ENCODE peak calls at places on chromosomes 11 and 22, in seven cellular contexts. One of them, this sample, is unnamed.

GRCh38 chr11:111663820-111664219 is 61.6 kb downstream of the SIK2 start:
- DNase-seq in retinal pigment epithelial cell: peak; percentile 62
- DNase-seq in AG04449: no peak
- DNase-seq in fibroblast of lung: no peak
- DNase-seq in glutamatergic neuron: no peak
- DNase-seq in A549: no peak
- DNase-seq in endothelial cell of umbilical vein: peak; percentile 56
- DNase-seq in this sample: no peak

GRCh38 chr11:93935826-93936225 is 85.3 kb upstream of the HEPHL1 start:
- DNase-seq in retinal pigment epithelial cell: no peak
- DNase-seq in AG04449: no peak
- DNase-seq in fibroblast of lung: no peak
- DNase-seq in glutamatergic neuron: no peak
- DNase-seq in A549: no peak
- DNase-seq in endothelial cell of umbilical vein: no peak
- DNase-seq in this sample: no peak

GRCh38 chr22:46067159-46068111 is 82.9 kb upstream of the PPARA start:
- DNase-seq in retinal pigment epithelial cell: no peak
- DNase-seq in AG04449: no peak
- DNase-seq in fibroblast of lung: peak; percentile 66
- DNase-seq in glutamatergic neuron: peak; percentile 9
- DNase-seq in A549: no peak
- DNase-seq in endothelial cell of umbilical vein: peak; percentile 62
- DNase-seq in this sample: no peak

GRCh38 chr11:111766834-111767142 is 599 bp upstream of the PPP2R1B start:
- DNase-seq in retinal pigment epithelial cell: no peak
- DNase-seq in AG04449: no peak
- DNase-seq in fibroblast of lung: no peak
- DNase-seq in glutamatergic neuron: no peak
- DNase-seq in A549: no peak
- DNase-seq in endothelial cell of umbilical vein: no peak
- DNase-seq in this sample: no peak

GRCh38 chr22:44157916-44158618 is 22.7 kb upstream of the PARVG start:
- DNase-seq in retinal pigment epithelial cell: no peak
- DNase-seq in AG04449: no peak
- DNase-seq in fibroblast of lung: no peak
- DNase-seq in glutamatergic neuron: no peak
- DNase-seq in A549: no peak
- DNase-seq in endothelial cell of umbilical vein: no peak
- DNase-seq in this sample: no peak

GRCh38 chr11:95512682-95513081 is 276.9 kb downstream of the FAM76B start:
- DNase-seq in retinal pigment epithelial cell: peak; percentile 43
- DNase-seq in AG04449: peak; percentile 81
- DNase-seq in fibroblast of lung: peak; percentile 96
- DNase-seq in glutamatergic neuron: no peak
- DNase-seq in A549: peak; percentile 77
- DNase-seq in endothelial cell of umbilical vein: peak; percentile 41
- DNase-seq in this sample: peak; percentile 91

GRCh38 chr22:41216984-41217383 is 11.9 kb downstream of the L3MBTL2 start:
- DNase-seq in retinal pigment epithelial cell: no peak
- DNase-seq in AG04449: no peak
- DNase-seq in fibroblast of lung: peak; percentile 37
- DNase-seq in glutamatergic neuron: no peak
- DNase-seq in A549: no peak
- DNase-seq in endothelial cell of umbilical vein: no peak
- DNase-seq in this sample: no peak

GRCh38 chr22:32142600-32142999 is 16.5 kb downstream of the C22orf42 start:
- DNase-seq in retinal pigment epithelial cell: no peak
- DNase-seq in AG04449: no peak
- DNase-seq in fibroblast of lung: no peak
- DNase-seq in glutamatergic neuron: no peak
- DNase-seq in A549: no peak
- DNase-seq in endothelial cell of umbilical vein: no peak
- DNase-seq in this sample: no peak

GRCh38 chr11:71139516-71140205 is 112.7 kb downstream of the SHANK2 start:
- DNase-seq in retinal pigment epithelial cell: peak; percentile 53
- DNase-seq in AG04449: no peak
- DNase-seq in fibroblast of lung: peak; percentile 9
- DNase-seq in glutamatergic neuron: no peak
- DNase-seq in A549: no peak
- DNase-seq in endothelial cell of umbilical vein: no peak
- DNase-seq in this sample: peak; percentile 21

GRCh38 chr22:42708393-42708792 is 12.3 kb downstream of the A4GALT start:
- DNase-seq in retinal pigment epithelial cell: no peak
- DNase-seq in AG04449: no peak
- DNase-seq in fibroblast of lung: no peak
- DNase-seq in glutamatergic neuron: no peak
- DNase-seq in A549: no peak
- DNase-seq in endothelial cell of umbilical vein: no peak
- DNase-seq in this sample: no peak

GRCh38 chr22:25404556-25404922 is 159.9 kb upstream of the GRK3 start:
- DNase-seq in retinal pigment epithelial cell: no peak
- DNase-seq in AG04449: no peak
- DNase-seq in fibroblast of lung: no peak
- DNase-seq in glutamatergic neuron: no peak
- DNase-seq in A549: no peak
- DNase-seq in endothelial cell of umbilical vein: no peak
- DNase-seq in this sample: no peak

GRCh38 chr11:114196994-114197702 is 99.1 kb upstream of the NNMT start:
- DNase-seq in retinal pigment epithelial cell: no peak
- DNase-seq in AG04449: no peak
- DNase-seq in fibroblast of lung: peak; percentile 44
- DNase-seq in glutamatergic neuron: no peak
- DNase-seq in A549: no peak
- DNase-seq in endothelial cell of umbilical vein: no peak
- DNase-seq in this sample: no peak

GRCh38 chr11:110947100-110947499 is 234.9 kb upstream of the ARHGAP20 start:
- DNase-seq in retinal pigment epithelial cell: no peak
- DNase-seq in AG04449: no peak
- DNase-seq in fibroblast of lung: no peak
- DNase-seq in glutamatergic neuron: no peak
- DNase-seq in A549: no peak
- DNase-seq in endothelial cell of umbilical vein: no peak
- DNase-seq in this sample: no peak

GRCh38 chr11:117643606-117644300 is 153.3 kb downstream of the DSCAML1 start:
- DNase-seq in retinal pigment epithelial cell: no peak
- DNase-seq in AG04449: no peak
- DNase-seq in fibroblast of lung: no peak
- DNase-seq in glutamatergic neuron: no peak
- DNase-seq in A549: no peak
- DNase-seq in endothelial cell of umbilical vein: no peak
- DNase-seq in this sample: no peak

GRCh38 chr11:34356576-34356917 is 1.3 kb downstream of the ABTB2 start:
- DNase-seq in retinal pigment epithelial cell: no peak
- DNase-seq in AG04449: no peak
- DNase-seq in fibroblast of lung: peak; percentile 47
- DNase-seq in glutamatergic neuron: peak; percentile 59
- DNase-seq in A549: peak; percentile 62
- DNase-seq in endothelial cell of umbilical vein: peak; percentile 8
- DNase-seq in this sample: no peak

GRCh38 chr11:67502328-67502979 is 2.7 kb downstream of the PITPNM1 start:
- DNase-seq in retinal pigment epithelial cell: no peak
- DNase-seq in AG04449: no peak
- DNase-seq in fibroblast of lung: no peak
- DNase-seq in glutamatergic neuron: no peak
- DNase-seq in A549: no peak
- DNase-seq in endothelial cell of umbilical vein: no peak
- DNase-seq in this sample: no peak

GRCh38 chr11:130209128-130209932 is 49.7 kb downstream of the ST14 start:
- DNase-seq in retinal pigment epithelial cell: no peak
- DNase-seq in AG04449: no peak
- DNase-seq in fibroblast of lung: no peak
- DNase-seq in glutamatergic neuron: no peak
- DNase-seq in A549: no peak
- DNase-seq in endothelial cell of umbilical vein: no peak
- DNase-seq in this sample: no peak

GRCh38 chr11:128190312-128190711 is 397.0 kb downstream of the ETS1 start:
- DNase-seq in retinal pigment epithelial cell: no peak
- DNase-seq in AG04449: no peak
- DNase-seq in fibroblast of lung: no peak
- DNase-seq in glutamatergic neuron: no peak
- DNase-seq in A549: no peak
- DNase-seq in endothelial cell of umbilical vein: no peak
- DNase-seq in this sample: no peak

GRCh38 chr11:72007089-72007476 is 8.4 kb downstream of the IL18BP start:
- DNase-seq in retinal pigment epithelial cell: no peak
- DNase-seq in AG04449: no peak
- DNase-seq in fibroblast of lung: no peak
- DNase-seq in glutamatergic neuron: no peak
- DNase-seq in A549: no peak
- DNase-seq in endothelial cell of umbilical vein: no peak
- DNase-seq in this sample: no peak

GRCh38 chr11:119363874-119364590 is 17.5 kb downstream of the USP2 start:
- DNase-seq in retinal pigment epithelial cell: no peak
- DNase-seq in AG04449: no peak
- DNase-seq in fibroblast of lung: no peak
- DNase-seq in glutamatergic neuron: peak; percentile 70
- DNase-seq in A549: no peak
- DNase-seq in endothelial cell of umbilical vein: peak; percentile 39
- DNase-seq in this sample: no peak

GRCh38 chr22:25644122-25644521 is 79.6 kb downstream of the GRK3 start:
- DNase-seq in retinal pigment epithelial cell: no peak
- DNase-seq in AG04449: no peak
- DNase-seq in fibroblast of lung: no peak
- DNase-seq in glutamatergic neuron: no peak
- DNase-seq in A549: no peak
- DNase-seq in endothelial cell of umbilical vein: no peak
- DNase-seq in this sample: no peak

GRCh38 chr11:128210148-128210940 is 377.0 kb downstream of the ETS1 start:
- DNase-seq in retinal pigment epithelial cell: peak; percentile 98
- DNase-seq in AG04449: peak; percentile 93
- DNase-seq in fibroblast of lung: peak; percentile 92
- DNase-seq in glutamatergic neuron: no peak
- DNase-seq in A549: peak; percentile 97
- DNase-seq in endothelial cell of umbilical vein: peak; percentile 98
- DNase-seq in this sample: peak; percentile 95

GRCh38 chr11:20161923-20162322 is 1.6 kb upstream of the DBX1 start:
- DNase-seq in retinal pigment epithelial cell: no peak
- DNase-seq in AG04449: no peak
- DNase-seq in fibroblast of lung: no peak
- DNase-seq in glutamatergic neuron: no peak
- DNase-seq in A549: no peak
- DNase-seq in endothelial cell of umbilical vein: no peak
- DNase-seq in this sample: no peak

GRCh38 chr11:119481021-119481666 is 58.2 kb upstream of the THY1 start:
- DNase-seq in retinal pigment epithelial cell: no peak
- DNase-seq in AG04449: peak; percentile 90
- DNase-seq in fibroblast of lung: peak; percentile 95
- DNase-seq in glutamatergic neuron: peak; percentile 98
- DNase-seq in A549: peak; percentile 86
- DNase-seq in endothelial cell of umbilical vein: peak; percentile 60
- DNase-seq in this sample: peak; percentile 96

DNA sequence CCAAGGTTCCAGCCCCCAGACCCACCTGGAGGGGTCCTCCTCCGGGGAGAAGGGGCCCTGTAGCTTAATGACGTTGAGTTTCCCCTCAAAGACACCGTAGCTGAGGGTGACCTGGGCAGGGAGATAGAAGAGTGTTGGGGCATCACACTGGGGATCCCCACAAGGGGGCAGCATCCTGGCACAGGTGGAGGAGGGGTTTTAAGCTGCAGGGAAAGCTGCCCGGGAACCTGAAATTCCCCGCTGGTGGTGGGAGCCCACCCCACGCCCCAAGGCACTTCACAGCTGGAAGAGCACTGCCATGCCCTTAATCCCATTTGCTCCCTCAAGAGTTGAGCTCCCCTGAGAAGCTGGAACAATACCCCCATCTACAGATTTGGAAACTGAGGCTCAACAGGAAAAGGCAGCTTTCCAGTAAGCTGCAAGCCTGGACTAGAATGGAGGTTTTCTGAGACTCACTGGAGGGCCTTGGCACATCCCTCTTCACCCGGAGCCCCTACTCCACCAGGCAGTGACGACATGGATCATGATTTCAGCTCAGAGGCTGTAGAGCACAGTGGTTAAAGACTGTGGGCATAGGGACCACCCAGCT is 13.7 kb downstream of the MFNG start:
- DNase-seq in retinal pigment epithelial cell: no peak
- DNase-seq in AG04449: no peak
- DNase-seq in fibroblast of lung: peak; percentile 23
- DNase-seq in glutamatergic neuron: peak; percentile 59
- DNase-seq in A549: peak; percentile 55
- DNase-seq in endothelial cell of umbilical vein: no peak
- DNase-seq in this sample: peak; percentile 58
- TF ChIP-seq CTCF in retinal pigment epithelial cell: peak; percentile 78
- TF ChIP-seq CTCF in AG04449: peak; percentile 61
- TF ChIP-seq CTCF in fibroblast of lung: peak; percentile 62
- TF ChIP-seq CTCF in glutamatergic neuron: peak; percentile 58
- TF ChIP-seq CTCF in A549: peak; percentile 55
- TF ChIP-seq CTCF in endothelial cell of umbilical vein: peak; percentile 49
- TF ChIP-seq CTCF in this sample: peak; percentile 69

GRCh38 chr11:3197044-3197715 is 21.4 kb downstream of the MRGPRG start:
- DNase-seq in retinal pigment epithelial cell: no peak
- DNase-seq in AG04449: no peak
- DNase-seq in fibroblast of lung: no peak
- DNase-seq in glutamatergic neuron: no peak
- DNase-seq in A549: no peak
- DNase-seq in endothelial cell of umbilical vein: no peak
- DNase-seq in this sample: no peak
- TF ChIP-seq CTCF in retinal pigment epithelial cell: no peak
- TF ChIP-seq CTCF in AG04449: no peak
- TF ChIP-seq CTCF in fibroblast of lung: no peak
- TF ChIP-seq CTCF in glutamatergic neuron: no peak
- TF ChIP-seq CTCF in A549: no peak
- TF ChIP-seq CTCF in endothelial cell of umbilical vein: no peak
- TF ChIP-seq CTCF in this sample: no peak

GRCh38 chr11:133830931-133831907 is 14.1 kb downstream of the SPATA19 start:
- DNase-seq in retinal pigment epithelial cell: no peak
- DNase-seq in AG04449: no peak
- DNase-seq in fibroblast of lung: no peak
- DNase-seq in glutamatergic neuron: peak; percentile 52
- DNase-seq in A549: no peak
- DNase-seq in endothelial cell of umbilical vein: no peak
- DNase-seq in this sample: no peak
- TF ChIP-seq CTCF in retinal pigment epithelial cell: peak; percentile 37
- TF ChIP-seq CTCF in AG04449: no peak
- TF ChIP-seq CTCF in fibroblast of lung: no peak
- TF ChIP-seq CTCF in glutamatergic neuron: peak; percentile 75
- TF ChIP-seq CTCF in A549: no peak
- TF ChIP-seq CTCF in endothelial cell of umbilical vein: no peak
- TF ChIP-seq CTCF in this sample: no peak

GRCh38 chr11:11463397-11463796 is 110.3 kb upstream of the CSNK2A3 start:
- DNase-seq in retinal pigment epithelial cell: no peak
- DNase-seq in AG04449: no peak
- DNase-seq in fibroblast of lung: peak; percentile 14
- DNase-seq in glutamatergic neuron: peak; percentile 41
- DNase-seq in A549: no peak
- DNase-seq in endothelial cell of umbilical vein: no peak
- DNase-seq in this sample: peak; percentile 61

GRCh38 chr11:11464555-11464954 is 111.5 kb upstream of the CSNK2A3 start:
- DNase-seq in retinal pigment epithelial cell: no peak
- DNase-seq in AG04449: no peak
- DNase-seq in fibroblast of lung: no peak
- DNase-seq in glutamatergic neuron: no peak
- DNase-seq in A549: no peak
- DNase-seq in endothelial cell of umbilical vein: no peak
- DNase-seq in this sample: peak; percentile 33

GRCh38 chr11:11468919-11469318 is 115.9 kb upstream of the CSNK2A3 start:
- DNase-seq in retinal pigment epithelial cell: no peak
- DNase-seq in AG04449: no peak
- DNase-seq in fibroblast of lung: peak; percentile 25
- DNase-seq in glutamatergic neuron: no peak
- DNase-seq in A549: no peak
- DNase-seq in endothelial cell of umbilical vein: no peak
- DNase-seq in this sample: peak; percentile 40

GRCh38 chr11:11465280-11465679 is 112.2 kb upstream of the CSNK2A3 start:
- DNase-seq in retinal pigment epithelial cell: no peak
- DNase-seq in AG04449: no peak
- DNase-seq in fibroblast of lung: no peak
- DNase-seq in glutamatergic neuron: no peak
- DNase-seq in A549: no peak
- DNase-seq in endothelial cell of umbilical vein: no peak
- DNase-seq in this sample: no peak

GRCh38 chr11:11467278-11467677 is 114.2 kb upstream of the CSNK2A3 start:
- DNase-seq in retinal pigment epithelial cell: no peak
- DNase-seq in AG04449: no peak
- DNase-seq in fibroblast of lung: no peak
- DNase-seq in glutamatergic neuron: no peak
- DNase-seq in A549: no peak
- DNase-seq in endothelial cell of umbilical vein: no peak
- DNase-seq in this sample: no peak
- TF ChIP-seq CTCF in retinal pigment epithelial cell: no peak
- TF ChIP-seq CTCF in AG04449: no peak
- TF ChIP-seq CTCF in fibroblast of lung: no peak
- TF ChIP-seq CTCF in glutamatergic neuron: no peak
- TF ChIP-seq CTCF in A549: no peak
- TF ChIP-seq CTCF in endothelial cell of umbilical vein: no peak
- TF ChIP-seq CTCF in this sample: no peak